ENCODE peak calls at places on chromosomes 13 and 19, in six cellular contexts. W, B, C, D, Q and T are unnamed samples. For H3K9me3, the result is how much of the 10 kb centered on the place peaks cover.

GRCh38 chr13:77507931-77508776 is 27.4 kb upstream of the SCEL start:
- DNase-seq in W (no peak), Q (no peak), B (no peak), D (no peak), C (peak), T (no peak)

GRCh38 chr19:55165952-55166529 is 372 bp downstream of the DNAAF3 start:
- DNase-seq in Q (no peak), B (no peak), D (peak), W (peak), C (peak), T (peak)

GRCh38 chr19:13277104-13277809 is 127.0 kb downstream of the IER2 start:
- DNase-seq in Q (no peak), D (peak), B (peak), W (peak), C (peak), T (peak)

GRCh38 chr19:32373614-32374295 is 28.3 kb downstream of the ZNF507 start:
- DNase-seq in B (no peak), W (no peak), Q (peak), D (no peak), C (peak), T (no peak)

GRCh38 chr13:29886446-29886845 is 36.0 kb upstream of the UBL3 start:
- DNase-seq in D (no peak), W (no peak), B (no peak), Q (no peak), C (no peak), T (no peak)

GRCh38 chr19:48966541-48967345 is 1.6 kb downstream of the FTL start:
- DNase-seq in Q (no peak), D (peak), B (no peak), W (no peak), C (no peak), T (no peak)

GRCh38 chr19:21439372-21439771 is 42.4 kb downstream of the ZNF493 start:
- DNase-seq in C (no peak), W (no peak), B (no peak), D (no peak), Q (no peak), T (no peak)

GRCh38 chr13:41122838-41123237 is 9.8 kb downstream of the KBTBD6 start:
- DNase-seq in W (no peak), C (no peak), Q (no peak), D (no peak), B (no peak), T (no peak)

GRCh38 chr13:42696191-42696590 is 85.2 kb upstream of the FAM216B start:
- DNase-seq in D (no peak), W (no peak), Q (no peak), B (no peak), C (peak), T (no peak)

GRCh38 chr19:30369833-30370232 is 2.4 kb upstream of the ZNF536 start:
- DNase-seq in B (no peak), C (no peak), D (no peak), Q (no peak), W (no peak), T (no peak)

GRCh38 chr19:20397292-20397691 is 168.3 kb downstream of the ZNF737 start:
- DNase-seq in B (no peak), W (no peak), C (no peak), Q (no peak), D (no peak), T (no peak)
- H3K9me3 ChIP-seq in B (half or more), W (half or more), C (under half), Q (half or more), D (half or more), T (under half)

GRCh38 chr19:47540748-47541147 is 25.9 kb upstream of the NAPA start:
- DNase-seq in W (peak), B (no peak), D (no peak), Q (no peak), C (peak), T (peak)
- TF ChIP-seq CTCF in W (peak), B (no peak), D (no peak), Q (no peak), C (peak), T (peak)

GRCh38 chr19:51921949-51922348 is 5.3 kb upstream of the ZNF613 start:
- DNase-seq in C (no peak), D (no peak), B (no peak), Q (no peak), W (peak), T (no peak)

GRCh38 chr19:51915324-51915867 is 10.6 kb upstream of the ZNF649 start:
- DNase-seq in B (no peak), W (no peak), C (no peak), D (no peak), Q (no peak), T (no peak)

GRCh38 chr19:51919606-51920005 is 7.7 kb upstream of the ZNF613 start:
- DNase-seq in Q (no peak), B (no peak), W (no peak), C (no peak), D (no peak), T (no peak)

GRCh38 chr19:51916167-51916566 is 11.1 kb upstream of the ZNF613 start:
- DNase-seq in Q (no peak), D (no peak), B (no peak), W (peak), C (no peak), T (no peak)
- H3K9me3 ChIP-seq in Q (half or more), D (half or more), B (half or more), W (half or more), C (under half), T (under half)

DNA sequence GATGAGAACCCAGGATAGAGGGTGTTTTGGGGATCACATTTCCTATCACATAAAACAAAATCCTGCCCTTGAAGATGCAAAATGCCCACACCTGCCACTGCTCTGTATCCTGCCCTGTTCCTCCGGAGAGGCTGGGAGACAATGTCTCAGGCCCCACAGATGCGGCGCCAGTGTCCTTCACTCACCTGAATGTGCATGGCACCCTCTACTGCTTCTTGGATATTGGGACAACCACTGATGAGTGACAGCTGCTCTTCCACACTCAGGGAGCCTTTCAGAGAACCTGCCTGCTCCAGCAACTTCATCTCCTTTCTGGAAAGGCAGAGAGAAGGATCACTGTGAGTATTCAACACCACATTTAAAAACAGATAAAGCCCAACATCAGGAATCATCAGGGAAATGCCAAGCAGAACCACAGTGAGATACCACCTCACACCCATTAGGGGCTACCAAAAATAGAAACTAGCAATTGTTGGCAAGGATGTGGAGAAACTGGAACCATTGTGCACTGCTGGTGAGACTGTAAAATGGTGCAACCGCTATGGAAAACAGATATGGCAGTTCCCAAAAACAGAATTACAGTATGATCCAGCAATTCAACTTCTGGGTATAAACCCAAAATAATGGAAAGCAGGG is 36.4 kb downstream of the CRYL1 start:
- DNase-seq in W (peak), D (no peak), Q (no peak), C (no peak), B (no peak), T (no peak)
- TF ChIP-seq CTCF in W (peak), D (peak), Q (no peak), C (peak), B (peak), T (peak)

GRCh38 chr19:50534478-50534877 is 20.8 kb upstream of the ASPDH start:
- DNase-seq in W (no peak), D (no peak), B (no peak), Q (no peak), C (no peak), T (no peak)
- H3K9me3 ChIP-seq in W (under half), D (under half), B (under half), Q (under half), C (under half), T (under half)

GRCh38 chr13:26707122-26708006 is 53.2 kb downstream of the GPR12 start:
- DNase-seq in W (peak), B (no peak), C (peak), Q (no peak), D (no peak), T (peak)
- TF ChIP-seq CTCF in W (peak), B (peak), C (peak), Q (peak), D (peak), T (peak)

DNA sequence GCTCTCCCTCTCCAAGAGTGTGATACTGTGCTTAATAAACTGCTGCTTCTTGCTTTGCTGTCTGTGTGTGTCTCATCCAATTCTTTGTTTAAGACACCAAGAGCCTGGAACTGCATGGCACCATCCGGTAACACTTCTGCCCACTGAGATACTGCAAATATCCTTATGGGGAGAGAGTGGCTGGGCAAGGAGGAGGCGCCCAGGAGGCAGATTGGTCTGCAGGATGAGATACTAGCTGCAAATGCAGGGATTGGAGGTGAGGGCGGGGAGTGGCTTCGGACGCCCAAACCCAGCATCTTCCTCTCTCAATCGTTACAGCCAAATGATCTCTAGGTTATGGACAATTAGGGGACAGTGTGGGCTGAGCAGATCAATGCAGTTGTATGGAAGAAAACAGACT is 1.7 kb upstream of the SIGLEC7 start:
- DNase-seq in W (no peak), C (no peak), B (no peak), Q (no peak), D (no peak), T (no peak)
- H3K9me3 ChIP-seq in W (under half), C (under half), B (under half), Q (under half), D (under half), T (under half)

DNA sequence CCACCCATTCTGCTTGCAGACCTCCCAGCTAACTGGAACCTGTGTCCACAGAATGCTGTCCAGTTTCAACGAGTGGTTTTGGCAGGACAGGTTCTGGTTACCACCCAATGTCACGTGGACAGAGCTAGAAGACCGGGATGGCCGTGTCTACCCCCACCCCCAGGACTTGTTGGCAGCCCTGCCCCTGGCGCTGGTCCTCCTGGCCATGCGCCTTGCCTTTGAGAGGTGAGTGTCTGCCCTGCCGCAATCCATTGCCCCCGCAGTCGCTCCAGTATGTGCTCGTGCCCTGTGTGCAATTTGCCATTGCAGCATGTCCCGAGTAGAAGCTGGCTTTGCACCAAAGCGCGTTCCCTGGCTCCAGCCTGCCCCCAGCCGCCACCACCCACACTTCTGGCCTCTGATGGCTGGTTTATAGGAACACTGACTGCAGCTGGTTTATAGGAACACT is 41.9 kb downstream of the CERS4 start:
- DNase-seq in D (no peak), W (no peak), Q (peak), B (no peak), C (peak), T (no peak)
- TF ChIP-seq CTCF in D (no peak), W (no peak), Q (no peak), B (no peak), C (no peak), T (no peak)

GRCh38 chr19:58429745-58430144 is 10.2 kb downstream of the ZNF132 start:
- DNase-seq in W (no peak), D (no peak), B (no peak), Q (no peak), C (no peak), T (no peak)
- H3K9me3 ChIP-seq in W (under half), D (half or more), B (half or more), Q (half or more), C (under half), T (half or more)

DNA sequence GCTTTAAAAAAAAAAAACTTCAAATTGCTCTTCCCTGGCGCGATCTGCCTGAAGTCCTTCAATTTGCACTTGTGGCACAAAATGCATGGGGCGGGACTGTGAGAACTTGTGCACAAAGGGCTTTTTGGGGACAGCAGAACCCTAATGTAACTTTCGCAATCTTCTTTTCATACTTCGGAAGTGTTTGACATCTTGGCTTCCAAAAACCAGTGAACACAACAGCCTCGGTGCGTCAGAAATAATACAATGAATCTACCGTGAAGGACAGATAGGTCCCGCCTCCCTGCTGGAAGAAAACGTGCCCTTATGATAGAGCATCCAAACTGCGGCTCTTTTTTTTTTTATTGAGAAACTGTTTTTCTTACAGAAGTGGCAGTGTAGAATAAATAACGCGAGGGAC is 36.6 kb downstream of the KLF2 start:
- DNase-seq in W (no peak), D (no peak), B (no peak), Q (no peak), C (no peak), T (no peak)
- TF ChIP-seq CTCF in W (no peak), D (no peak), B (no peak), Q (no peak), C (no peak), T (no peak)